ENCODE peak calls at places on chromosomes 6 and 20, in six cellular contexts. One of them, this sample, is unnamed.

GRCh38 chr6:108165714-108166663 is at the start of gene NR2E1:
- DNase-seq in H1: no peak
- DNase-seq in HepG2: no peak
- DNase-seq in K562: no peak
- DNase-seq in GM12878: no peak
- DNase-seq in GM12891: no peak
- DNase-seq in this sample: no peak

GRCh38 chr20:35831029-35831428 is 59.2 kb downstream of the PHF20 start:
- DNase-seq in GM12878: no peak
- DNase-seq in H1: no peak
- DNase-seq in K562: no peak
- DNase-seq in HepG2: no peak
- DNase-seq in GM12891: no peak
- DNase-seq in this sample: no peak

GRCh38 chr20:44660506-44660905 is 9.0 kb upstream of the ADA start:
- DNase-seq in GM12878: no peak
- DNase-seq in H1: no peak
- DNase-seq in K562: no peak
- DNase-seq in HepG2: no peak
- DNase-seq in GM12891: no peak
- DNase-seq in this sample: no peak

GRCh38 chr6:71248306-71248705 is 40.3 kb upstream of the OGFRL1 start:
- DNase-seq in HepG2: peak; percentile 4
- DNase-seq in H1: peak; percentile 7
- DNase-seq in GM12878: peak; percentile 48
- DNase-seq in K562: no peak
- DNase-seq in GM12891: no peak
- DNase-seq in this sample: no peak

GRCh38 chr6:157281570-157281969 is 41.7 kb downstream of the TMEM242 start:
- DNase-seq in HepG2: no peak
- DNase-seq in K562: peak; percentile 58
- DNase-seq in GM12878: no peak
- DNase-seq in H1: no peak
- DNase-seq in GM12891: no peak
- DNase-seq in this sample: no peak

GRCh38 chr6:106974999-106975698 is 620 bp upstream of the CD24 start:
- DNase-seq in K562: peak; percentile 44
- DNase-seq in H1: no peak
- DNase-seq in HepG2: no peak
- DNase-seq in GM12891: peak; percentile 35
- DNase-seq in GM12878: no peak
- DNase-seq in this sample: peak; percentile 27

GRCh38 chr20:25039697-25040437 is 18.1 kb downstream of the ACSS1 start:
- DNase-seq in GM12878: no peak
- DNase-seq in H1: no peak
- DNase-seq in HepG2: no peak
- DNase-seq in K562: no peak
- DNase-seq in GM12891: no peak
- DNase-seq in this sample: no peak

GRCh38 chr6:36075656-36076055 is 48.0 kb downstream of the MAPK14 start:
- DNase-seq in K562: peak; percentile 53
- DNase-seq in GM12878: no peak
- DNase-seq in HepG2: peak; percentile 71
- DNase-seq in H1: no peak
- DNase-seq in GM12891: no peak
- DNase-seq in this sample: no peak

GRCh38 chr6:153096792-153097191 is 34.3 kb downstream of the RGS17 start:
- DNase-seq in HepG2: no peak
- DNase-seq in H1: no peak
- DNase-seq in GM12878: no peak
- DNase-seq in GM12891: no peak
- DNase-seq in K562: no peak
- DNase-seq in this sample: no peak

GRCh38 chr20:52972965-52973819 is 1.0 kb downstream of the TSHZ2 start:
- DNase-seq in GM12878: no peak
- DNase-seq in HepG2: no peak
- DNase-seq in H1: no peak
- DNase-seq in K562: no peak
- DNase-seq in GM12891: no peak
- DNase-seq in this sample: no peak

GRCh38 chr20:32004963-32005362 is 5.3 kb upstream of the CCM2L start:
- DNase-seq in HepG2: no peak
- DNase-seq in GM12878: no peak
- DNase-seq in GM12891: no peak
- DNase-seq in K562: peak; percentile 30
- DNase-seq in H1: no peak
- DNase-seq in this sample: no peak

GRCh38 chr6:85561750-85562357 is 31.8 kb downstream of the SNX14 start:
- DNase-seq in K562: no peak
- DNase-seq in GM12891: no peak
- DNase-seq in H1: no peak
- DNase-seq in HepG2: no peak
- DNase-seq in GM12878: no peak
- DNase-seq in this sample: no peak

GRCh38 chr6:53834134-53834533 is 39.3 kb downstream of the LRRC1 start:
- DNase-seq in K562: no peak
- DNase-seq in H1: no peak
- DNase-seq in GM12878: no peak
- DNase-seq in GM12891: no peak
- DNase-seq in HepG2: no peak
- DNase-seq in this sample: no peak

GRCh38 chr6:154039231-154039842 is at the start of gene OPRM1:
- DNase-seq in GM12878: no peak
- DNase-seq in H1: peak; percentile 73
- DNase-seq in GM12891: no peak
- DNase-seq in K562: peak; percentile 20
- DNase-seq in HepG2: no peak
- DNase-seq in this sample: peak; percentile 5

GRCh38 chr20:60784321-60784720 is 467.7 kb upstream of the CDH4 start:
- DNase-seq in HepG2: no peak
- DNase-seq in GM12878: no peak
- DNase-seq in H1: no peak
- DNase-seq in GM12891: no peak
- DNase-seq in K562: no peak
- DNase-seq in this sample: no peak

GRCh38 chr20:47734870-47735269 is 50.4 kb downstream of the SULF2 start:
- DNase-seq in HepG2: no peak
- DNase-seq in K562: no peak
- DNase-seq in GM12891: no peak
- DNase-seq in GM12878: no peak
- DNase-seq in H1: no peak
- DNase-seq in this sample: no peak

GRCh38 chr6:45814772-45815171 is 200.9 kb downstream of the CLIC5 start:
- DNase-seq in GM12878: no peak
- DNase-seq in K562: no peak
- DNase-seq in HepG2: no peak
- DNase-seq in GM12891: no peak
- DNase-seq in H1: no peak
- DNase-seq in this sample: no peak

GRCh38 chr20:53929399-53929798 is 141.0 kb downstream of the BCAS1 start:
- DNase-seq in GM12891: no peak
- DNase-seq in HepG2: no peak
- DNase-seq in K562: no peak
- DNase-seq in H1: no peak
- DNase-seq in GM12878: no peak
- DNase-seq in this sample: no peak

GRCh38 chr6:157397660-157398059 is 16.7 kb downstream of the ZDHHC14 start:
- DNase-seq in GM12878: no peak
- DNase-seq in GM12891: no peak
- DNase-seq in H1: no peak
- DNase-seq in K562: no peak
- DNase-seq in HepG2: no peak
- DNase-seq in this sample: no peak

GRCh38 chr6:12296255-12296573 is 6.1 kb downstream of the EDN1 start:
- DNase-seq in GM12891: no peak
- DNase-seq in GM12878: no peak
- DNase-seq in HepG2: peak; percentile 73
- DNase-seq in K562: no peak
- DNase-seq in H1: no peak
- DNase-seq in this sample: no peak

GRCh38 chr6:2020909-2021308 is 224.5 kb downstream of the GMDS start:
- DNase-seq in K562: no peak
- DNase-seq in H1: no peak
- DNase-seq in GM12891: no peak
- DNase-seq in HepG2: no peak
- DNase-seq in GM12878: no peak
- DNase-seq in this sample: no peak

GRCh38 chr6:44446626-44447297 is 59.3 kb downstream of the CDC5L start:
- DNase-seq in K562: no peak
- DNase-seq in GM12878: no peak
- DNase-seq in GM12891: no peak
- DNase-seq in HepG2: peak; percentile 60
- DNase-seq in H1: no peak
- DNase-seq in this sample: no peak

GRCh38 chr6:118968416-118968815 is 33.5 kb upstream of the MCM9 start:
- DNase-seq in GM12891: no peak
- DNase-seq in H1: no peak
- DNase-seq in K562: no peak
- DNase-seq in GM12878: no peak
- DNase-seq in HepG2: peak; percentile 26
- DNase-seq in this sample: no peak

GRCh38 chr20:44572551-44573500 is 9.6 kb upstream of the PKIG start:
- DNase-seq in GM12878: no peak
- DNase-seq in HepG2: no peak
- DNase-seq in K562: no peak
- DNase-seq in H1: no peak
- DNase-seq in GM12891: no peak
- DNase-seq in this sample: no peak

GRCh38 chr6:38391909-38392614 is 247.7 kb downstream of the BTBD9 start:
- DNase-seq in H1: no peak
- DNase-seq in GM12891: no peak
- DNase-seq in HepG2: no peak
- DNase-seq in K562: no peak
- DNase-seq in GM12878: no peak
- DNase-seq in this sample: no peak

DNA sequence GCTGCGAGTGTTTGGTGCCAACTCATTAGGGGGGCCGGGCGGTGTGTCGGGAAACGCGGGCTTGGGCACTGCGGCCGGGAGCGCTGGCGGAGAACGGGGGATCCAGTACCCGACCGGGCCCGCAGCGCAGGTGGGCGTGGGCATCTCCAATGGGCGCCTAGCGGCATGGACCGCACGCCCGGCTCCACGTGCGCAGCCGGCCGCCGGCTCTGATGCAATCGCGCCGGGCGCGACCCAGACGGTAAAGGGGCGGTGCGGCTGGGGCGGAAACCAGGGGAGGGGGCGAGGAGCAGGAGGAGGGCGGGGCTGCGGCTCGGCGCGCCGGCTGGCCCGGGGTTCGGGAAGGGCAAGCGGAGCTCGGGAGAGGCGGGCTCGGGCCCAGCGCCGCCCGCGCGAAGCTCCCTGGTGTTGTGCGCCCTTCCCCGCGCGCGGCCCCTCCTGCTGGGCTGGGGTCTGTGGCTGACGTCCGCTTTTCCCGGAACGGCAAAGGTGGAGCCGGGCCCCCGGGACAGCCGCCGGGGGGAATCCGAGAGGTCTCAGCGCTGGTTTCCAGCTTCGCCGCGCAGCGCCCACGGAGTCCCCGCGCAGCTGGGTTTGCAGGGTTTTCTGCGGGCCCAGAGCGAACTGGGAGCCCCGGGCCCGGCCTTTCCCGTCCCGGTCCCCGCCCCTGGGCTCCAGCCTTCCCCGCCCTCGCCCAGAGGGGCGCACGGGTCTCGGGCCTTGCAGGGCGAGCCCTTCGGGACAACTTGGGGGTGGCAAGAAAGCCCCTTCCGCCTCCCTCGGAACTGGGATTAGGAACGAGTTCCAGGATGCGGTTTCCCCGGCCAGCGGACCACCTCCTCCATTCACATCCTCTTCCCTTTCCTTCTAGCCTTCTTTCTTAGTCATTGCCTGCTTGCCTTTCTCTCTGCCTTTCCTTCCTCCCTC is 908 bp downstream of the MTHFD1L start:
- DNase-seq in GM12891: peak; percentile 91
- DNase-seq in GM12878: peak; percentile 33
- DNase-seq in HepG2: peak; percentile 83
- DNase-seq in K562: peak; percentile 95
- DNase-seq in H1: peak; percentile 64
- DNase-seq in this sample: peak; percentile 81
- TF ChIP-seq POLR2AphosphoS5 in GM12891: no peak
- TF ChIP-seq POLR2AphosphoS5 in GM12878: peak; percentile 40
- TF ChIP-seq POLR2AphosphoS5 in HepG2: peak; percentile 50
- TF ChIP-seq POLR2AphosphoS5 in K562: peak; percentile 46
- TF ChIP-seq POLR2AphosphoS5 in H1: peak; percentile 90
- TF ChIP-seq POLR2AphosphoS5 in this sample: no peak

DNA sequence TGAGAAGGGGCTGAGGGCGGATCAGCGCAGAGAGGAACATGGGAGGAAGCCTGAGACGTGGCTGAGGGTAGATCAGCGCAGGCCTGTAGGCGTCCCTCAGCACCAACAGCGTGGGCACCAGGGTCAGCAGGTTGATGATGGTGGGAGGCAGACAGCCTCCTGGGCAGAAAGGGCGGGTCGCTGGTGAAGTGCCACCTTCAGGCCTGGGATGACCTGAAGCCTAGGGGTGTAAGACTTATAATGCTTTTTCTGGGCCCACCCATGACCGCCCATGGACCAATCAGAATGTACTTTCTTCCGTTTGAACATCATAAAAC is 462.1 kb downstream of the TBC1D32 start:
- DNase-seq in K562: no peak
- DNase-seq in HepG2: no peak
- DNase-seq in GM12891: no peak
- DNase-seq in GM12878: no peak
- DNase-seq in H1: no peak
- DNase-seq in this sample: no peak
- TF ChIP-seq TAF1 in K562: no peak
- TF ChIP-seq TAF1 in HepG2: no peak
- TF ChIP-seq TAF1 in GM12891: no peak
- TF ChIP-seq TAF1 in GM12878: no peak
- TF ChIP-seq TAF1 in H1: no peak
- TF ChIP-seq TAF1 in this sample: no peak

GRCh38 chr20:50191065-50191565 is 485 bp downstream of the CEBPB start:
- DNase-seq in H1: no peak
- DNase-seq in GM12891: no peak
- DNase-seq in K562: peak; percentile 74
- DNase-seq in GM12878: no peak
- DNase-seq in HepG2: no peak
- DNase-seq in this sample: no peak

GRCh38 chr20:50190251-50191064 is at the start of gene CEBPB:
- DNase-seq in HepG2: peak; percentile 90
- DNase-seq in GM12891: peak; percentile 91
- DNase-seq in H1: no peak
- DNase-seq in GM12878: no peak
- DNase-seq in K562: peak; percentile 93
- DNase-seq in this sample: peak; percentile 83

GRCh38 chr20:50192364-50193168 is 1.9 kb downstream of the CEBPB start:
- DNase-seq in GM12878: peak; percentile 25
- DNase-seq in H1: no peak
- DNase-seq in GM12891: peak; percentile 76
- DNase-seq in HepG2: peak; percentile 92
- DNase-seq in K562: peak; percentile 58
- DNase-seq in this sample: peak; percentile 76

GRCh38 chr20:50193169-50193850 is 2.7 kb downstream of the CEBPB start:
- DNase-seq in K562: peak; percentile 60
- DNase-seq in H1: no peak
- DNase-seq in GM12891: no peak
- DNase-seq in GM12878: no peak
- DNase-seq in HepG2: no peak
- DNase-seq in this sample: no peak

GRCh38 chr20:50191566-50192363 is 1.1 kb downstream of the CEBPB start:
- DNase-seq in K562: peak; percentile 68
- DNase-seq in H1: no peak
- DNase-seq in HepG2: peak; percentile 42
- DNase-seq in GM12891: peak; percentile 63
- DNase-seq in GM12878: no peak
- DNase-seq in this sample: peak; percentile 51
- TF ChIP-seq POLR2A in K562: peak; percentile 70
- TF ChIP-seq POLR2A in H1: peak; percentile 61
- TF ChIP-seq POLR2A in HepG2: peak; percentile 62
- TF ChIP-seq POLR2A in GM12891: peak; percentile 31
- TF ChIP-seq POLR2A in GM12878: peak; percentile 77
- TF ChIP-seq POLR2A in this sample: no peak

GRCh38 chr20:62606551-62607201 is 35.6 kb upstream of the SLCO4A1 start:
- DNase-seq in H1: no peak
- DNase-seq in K562: no peak
- DNase-seq in GM12878: no peak
- DNase-seq in GM12891: no peak
- DNase-seq in HepG2: no peak
- DNase-seq in this sample: no peak
- TF ChIP-seq POLR2AphosphoS5 in H1: no peak
- TF ChIP-seq POLR2AphosphoS5 in K562: no peak
- TF ChIP-seq POLR2AphosphoS5 in GM12878: no peak
- TF ChIP-seq POLR2AphosphoS5 in GM12891: no peak
- TF ChIP-seq POLR2AphosphoS5 in HepG2: no peak
- TF ChIP-seq POLR2AphosphoS5 in this sample: no peak